ENCODE peak calls at places on chromosomes 2 and 18, in five cellular contexts. One of them, this sample, is unnamed.

GRCh38 chr2:41294331-41294730 is 753.5 kb upstream of the PKDCC start:
- DNase-seq in IMR-90: peak
- DNase-seq in A549: no peak
- DNase-seq in GM12878: no peak
- DNase-seq in SK-N-SH: no peak
- DNase-seq in this sample: no peak

GRCh38 chr2:27147935-27148334 is 869 bp upstream of the TCF23 start:
- DNase-seq in IMR-90: no peak
- DNase-seq in A549: no peak
- DNase-seq in GM12878: no peak
- DNase-seq in SK-N-SH: peak
- DNase-seq in this sample: no peak

GRCh38 chr2:219002395-219003266 is 9.4 kb upstream of the CRYBA2 start:
- DNase-seq in IMR-90: no peak
- DNase-seq in A549: peak
- DNase-seq in GM12878: no peak
- DNase-seq in SK-N-SH: peak
- DNase-seq in this sample: peak

GRCh38 chr18:26159353-26159752 is 25.7 kb downstream of the PSMA8 start:
- DNase-seq in IMR-90: no peak
- DNase-seq in A549: peak
- DNase-seq in GM12878: no peak
- DNase-seq in SK-N-SH: no peak
- DNase-seq in this sample: no peak

GRCh38 chr2:121489944-121490585 is 40.6 kb upstream of the RNU4ATAC start:
- DNase-seq in IMR-90: no peak
- DNase-seq in A549: no peak
- DNase-seq in GM12878: no peak
- DNase-seq in SK-N-SH: no peak
- DNase-seq in this sample: no peak

GRCh38 chr2:190837417-190837816 is 43.2 kb upstream of the GLS start:
- DNase-seq in IMR-90: peak
- DNase-seq in A549: no peak
- DNase-seq in GM12878: no peak
- DNase-seq in SK-N-SH: no peak
- DNase-seq in this sample: no peak

GRCh38 chr2:160613466-160614153 is 120.0 kb upstream of the RBMS1 start:
- DNase-seq in IMR-90: peak
- DNase-seq in A549: no peak
- DNase-seq in GM12878: no peak
- DNase-seq in SK-N-SH: no peak
- DNase-seq in this sample: no peak

GRCh38 chr18:29616885-29617284 is 1425.7 kb downstream of the DSC3 start:
- DNase-seq in IMR-90: no peak
- DNase-seq in A549: no peak
- DNase-seq in GM12878: no peak
- DNase-seq in SK-N-SH: no peak
- DNase-seq in this sample: no peak

GRCh38 chr2:197191177-197191947 is 119.2 kb downstream of the ANKRD44 start:
- DNase-seq in IMR-90: peak
- DNase-seq in A549: peak
- DNase-seq in GM12878: no peak
- DNase-seq in SK-N-SH: peak
- DNase-seq in this sample: peak

GRCh38 chr18:46575851-46576250 is 81.2 kb downstream of the LOXHD1 start:
- DNase-seq in IMR-90: no peak
- DNase-seq in A549: no peak
- DNase-seq in GM12878: no peak
- DNase-seq in SK-N-SH: no peak
- DNase-seq in this sample: no peak

GRCh38 chr2:23589220-23589647 is 204.3 kb downstream of the KLHL29 start:
- DNase-seq in IMR-90: no peak
- DNase-seq in A549: no peak
- DNase-seq in GM12878: no peak
- DNase-seq in SK-N-SH: no peak
- DNase-seq in this sample: no peak

GRCh38 chr2:216535454-216535995 is 36.9 kb downstream of the RPL37A start:
- DNase-seq in IMR-90: peak
- DNase-seq in A549: no peak
- DNase-seq in GM12878: no peak
- DNase-seq in SK-N-SH: no peak
- DNase-seq in this sample: no peak

GRCh38 chr2:69663860-69664259 is 20.3 kb upstream of the AAK1 start:
- DNase-seq in IMR-90: no peak
- DNase-seq in A549: no peak
- DNase-seq in GM12878: no peak
- DNase-seq in SK-N-SH: no peak
- DNase-seq in this sample: no peak

GRCh38 chr18:55504808-55505207 is 83.2 kb downstream of the TCF4 start:
- DNase-seq in IMR-90: no peak
- DNase-seq in A549: no peak
- DNase-seq in GM12878: no peak
- DNase-seq in SK-N-SH: no peak
- DNase-seq in this sample: no peak

GRCh38 chr2:43276962-43277383 is 50.6 kb upstream of the ZFP36L2 start:
- DNase-seq in IMR-90: no peak
- DNase-seq in A549: no peak
- DNase-seq in GM12878: no peak
- DNase-seq in SK-N-SH: peak
- DNase-seq in this sample: no peak

GRCh38 chr2:227612546-227613271 is 1.9 kb downstream of the SCYGR3 start:
- DNase-seq in IMR-90: no peak
- DNase-seq in A549: no peak
- DNase-seq in GM12878: no peak
- DNase-seq in SK-N-SH: no peak
- DNase-seq in this sample: no peak

GRCh38 chr2:186349508-186349907 is 136.6 kb upstream of the ZC3H15 start:
- DNase-seq in IMR-90: peak
- DNase-seq in A549: peak
- DNase-seq in GM12878: no peak
- DNase-seq in SK-N-SH: no peak
- DNase-seq in this sample: no peak

GRCh38 chr2:74919827-74920226 is 38.6 kb upstream of the POLE4 start:
- DNase-seq in IMR-90: peak
- DNase-seq in A549: peak
- DNase-seq in GM12878: no peak
- DNase-seq in SK-N-SH: peak
- DNase-seq in this sample: peak

GRCh38 chr2:223185638-223186037 is 133.6 kb downstream of the KCNE4 start:
- DNase-seq in IMR-90: no peak
- DNase-seq in A549: no peak
- DNase-seq in GM12878: no peak
- DNase-seq in SK-N-SH: no peak
- DNase-seq in this sample: no peak

GRCh38 chr2:37779611-37780010 is 108.2 kb upstream of the CDC42EP3 start:
- DNase-seq in IMR-90: no peak
- DNase-seq in A549: no peak
- DNase-seq in GM12878: no peak
- DNase-seq in SK-N-SH: no peak
- DNase-seq in this sample: no peak

GRCh38 chr2:118851650-118852049 is 4.2 kb upstream of the EN1 start:
- DNase-seq in IMR-90: no peak
- DNase-seq in A549: no peak
- DNase-seq in GM12878: no peak
- DNase-seq in SK-N-SH: no peak
- DNase-seq in this sample: no peak

GRCh38 chr2:24491626-24492282 is 700 bp downstream of the NCOA1 start:
- DNase-seq in IMR-90: no peak
- DNase-seq in A549: peak
- DNase-seq in GM12878: no peak
- DNase-seq in SK-N-SH: peak
- DNase-seq in this sample: peak

GRCh38 chr2:74893332-74893731 is 59.4 kb downstream of the HK2 start:
- DNase-seq in IMR-90: peak
- DNase-seq in A549: peak
- DNase-seq in GM12878: no peak
- DNase-seq in SK-N-SH: no peak
- DNase-seq in this sample: no peak

GRCh38 chr2:89763581-89764485 is 1072.4 kb downstream of the RPIA start:
- DNase-seq in IMR-90: no peak
- DNase-seq in A549: no peak
- DNase-seq in GM12878: no peak
- DNase-seq in SK-N-SH: peak
- DNase-seq in this sample: no peak

GRCh38 chr2:162073776-162074578 is at the start of gene DPP4:
- DNase-seq in IMR-90: peak
- DNase-seq in A549: peak
- DNase-seq in GM12878: no peak
- DNase-seq in SK-N-SH: peak
- DNase-seq in this sample: no peak

GRCh38 chr2:84731185-84731584 is 149.7 kb downstream of the TRABD2A start:
- DNase-seq in IMR-90: no peak
- DNase-seq in A549: no peak
- DNase-seq in GM12878: no peak
- DNase-seq in SK-N-SH: no peak
- DNase-seq in this sample: no peak

GRCh38 chr2:12797815-12798214 is 81.1 kb downstream of the TRIB2 start:
- DNase-seq in IMR-90: peak
- DNase-seq in A549: no peak
- DNase-seq in GM12878: no peak
- DNase-seq in SK-N-SH: no peak
- DNase-seq in this sample: no peak

GRCh38 chr2:173397539-173397938 is 42.9 kb downstream of the CDCA7 start:
- DNase-seq in IMR-90: no peak
- DNase-seq in A549: no peak
- DNase-seq in GM12878: no peak
- DNase-seq in SK-N-SH: no peak
- DNase-seq in this sample: no peak

DNA sequence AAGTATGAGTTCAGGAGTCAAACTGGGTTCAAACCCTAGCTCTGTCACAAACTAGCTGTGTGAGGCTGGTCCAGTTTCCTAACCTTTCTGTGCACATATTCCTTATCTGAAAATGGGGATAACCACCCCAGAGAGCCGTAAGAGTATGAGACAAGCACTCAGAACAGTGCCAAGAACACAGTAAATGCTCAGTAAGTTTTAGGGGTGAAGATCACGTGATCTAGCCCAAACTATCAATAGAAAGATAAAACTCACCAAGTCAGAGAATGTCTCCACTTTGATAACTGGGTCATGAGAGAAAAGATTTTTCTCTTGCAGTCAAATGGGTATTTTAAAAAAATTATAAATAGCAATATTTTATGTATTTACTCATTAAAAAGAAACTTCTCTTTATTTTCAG is 219.4 kb upstream of the REV1 start:
- DNase-seq in IMR-90: no peak
- DNase-seq in A549: no peak
- DNase-seq in GM12878: no peak
- DNase-seq in SK-N-SH: no peak
- DNase-seq in this sample: no peak
- TF ChIP-seq RCOR1 in IMR-90: no peak
- TF ChIP-seq RCOR1 in A549: no peak
- TF ChIP-seq RCOR1 in GM12878: no peak
- TF ChIP-seq RCOR1 in SK-N-SH: no peak
- TF ChIP-seq RCOR1 in this sample: no peak

DNA sequence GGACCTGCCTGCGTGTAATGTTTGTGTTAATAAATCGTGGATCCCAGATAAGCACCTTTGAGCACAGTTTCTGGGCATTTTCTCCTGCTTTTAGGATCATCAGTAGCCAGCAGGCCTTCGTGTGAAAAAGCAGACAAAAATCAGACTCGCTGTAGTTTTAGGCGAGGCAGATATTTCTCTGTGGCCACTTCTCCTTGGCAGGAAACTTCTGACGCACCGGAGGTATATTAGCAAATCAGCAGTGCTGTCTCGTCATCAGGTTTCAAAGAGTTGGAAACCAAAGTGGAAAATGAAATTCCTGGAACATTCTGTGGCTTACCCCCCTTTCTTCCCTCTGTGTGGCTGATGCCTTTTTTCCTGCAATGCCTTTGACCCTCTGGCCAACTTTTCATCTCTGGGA is 93.2 kb downstream of the RNF144A start:
- DNase-seq in IMR-90: peak
- DNase-seq in A549: no peak
- DNase-seq in GM12878: no peak
- DNase-seq in SK-N-SH: no peak
- DNase-seq in this sample: no peak
- TF ChIP-seq RCOR1 in IMR-90: no peak
- TF ChIP-seq RCOR1 in A549: no peak
- TF ChIP-seq RCOR1 in GM12878: no peak
- TF ChIP-seq RCOR1 in SK-N-SH: no peak
- TF ChIP-seq RCOR1 in this sample: no peak

GRCh38 chr2:72000110-72000509 is 147.6 kb downstream of the CYP26B1 start:
- DNase-seq in IMR-90: no peak
- DNase-seq in A549: no peak
- DNase-seq in GM12878: no peak
- DNase-seq in SK-N-SH: no peak
- DNase-seq in this sample: no peak

GRCh38 chr2:71999580-71999979 is 148.1 kb downstream of the CYP26B1 start:
- DNase-seq in IMR-90: no peak
- DNase-seq in A549: no peak
- DNase-seq in GM12878: no peak
- DNase-seq in SK-N-SH: no peak
- DNase-seq in this sample: no peak

GRCh38 chr2:72003796-72004195 is 143.9 kb downstream of the CYP26B1 start:
- DNase-seq in IMR-90: no peak
- DNase-seq in A549: no peak
- DNase-seq in GM12878: no peak
- DNase-seq in SK-N-SH: no peak
- DNase-seq in this sample: no peak

GRCh38 chr2:72004201-72004915 is 143.3 kb downstream of the CYP26B1 start:
- DNase-seq in IMR-90: no peak
- DNase-seq in A549: no peak
- DNase-seq in GM12878: no peak
- DNase-seq in SK-N-SH: no peak
- DNase-seq in this sample: no peak

DNA sequence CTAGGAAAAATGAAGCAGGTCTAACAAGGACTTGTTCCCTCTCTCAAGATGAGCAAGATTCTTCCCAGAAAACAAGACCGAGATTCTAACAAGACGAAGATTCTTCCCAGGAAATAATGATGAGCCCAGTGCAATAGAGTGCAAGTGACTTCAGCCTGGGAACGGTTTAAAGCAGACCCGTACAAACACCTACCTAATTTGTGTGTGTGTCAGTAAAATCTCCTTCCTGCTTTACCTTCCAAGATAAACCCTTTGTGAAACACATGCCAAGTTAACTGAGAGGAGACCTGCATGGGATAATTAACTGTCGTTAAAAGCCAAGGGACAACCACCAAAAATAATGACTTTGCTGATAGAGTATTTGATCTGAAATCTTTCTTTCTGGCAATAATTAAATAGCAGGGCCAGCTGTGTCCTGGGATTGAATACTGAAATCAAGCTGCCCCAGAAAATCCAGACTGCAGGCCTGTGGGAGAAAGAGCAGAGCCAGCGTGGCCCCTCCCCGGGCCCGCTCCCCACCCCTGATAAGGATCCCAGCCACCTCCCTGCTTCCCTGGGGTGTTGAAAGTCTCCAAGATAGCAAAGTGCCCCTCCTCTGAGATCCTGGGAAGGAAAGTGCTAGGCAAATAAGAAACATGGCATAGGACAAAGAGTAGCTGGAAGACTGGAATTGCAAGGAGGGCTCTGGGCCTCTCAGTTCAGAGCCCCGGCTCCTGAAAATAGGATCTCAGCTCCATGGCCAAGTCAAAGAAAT is 145.5 kb downstream of the CYP26B1 start:
- DNase-seq in IMR-90: no peak
- DNase-seq in A549: no peak
- DNase-seq in GM12878: no peak
- DNase-seq in SK-N-SH: peak
- DNase-seq in this sample: no peak
- TF ChIP-seq RCOR1 in IMR-90: no peak
- TF ChIP-seq RCOR1 in A549: no peak
- TF ChIP-seq RCOR1 in GM12878: no peak
- TF ChIP-seq RCOR1 in SK-N-SH: peak
- TF ChIP-seq RCOR1 in this sample: no peak

GRCh38 chr2:70703900-70704549 is 64.0 kb downstream of the ADD2 start:
- DNase-seq in IMR-90: no peak
- DNase-seq in A549: no peak
- DNase-seq in GM12878: no peak
- DNase-seq in SK-N-SH: peak
- DNase-seq in this sample: peak
- TF ChIP-seq RCOR1 in IMR-90: no peak
- TF ChIP-seq RCOR1 in A549: no peak
- TF ChIP-seq RCOR1 in GM12878: no peak
- TF ChIP-seq RCOR1 in SK-N-SH: no peak
- TF ChIP-seq RCOR1 in this sample: no peak

This sample was measured in K562.